ENCODE peak calls at places on chromosomes 12 and 14, in four cellular contexts. One of them, this sample, is unnamed.

GRCh38 chr12:81212996-81213696 is 135.3 kb downstream of the ACSS3 start:
- DNase-seq in AG09319: no peak
- DNase-seq in type B pancreatic cell: no peak
- DNase-seq in activated T-helper 9 cell treated with anti-CD3 and anti-CD28 coated beads, Interleukin-2, amount 50 U/mL, for 16 hours: no peak
- DNase-seq in this sample: no peak

GRCh38 chr12:53166837-53167236 is 13.7 kb upstream of the ZNF740 start:
- DNase-seq in activated T-helper 9 cell treated with anti-CD3 and anti-CD28 coated beads, Interleukin-2, amount 50 U/mL, for 16 hours: no peak
- DNase-seq in AG09319: no peak
- DNase-seq in type B pancreatic cell: no peak
- DNase-seq in this sample: no peak

GRCh38 chr12:53695148-53696138 is 19.6 kb upstream of the ATP5MC2 start:
- DNase-seq in AG09319: no peak
- DNase-seq in type B pancreatic cell: no peak
- DNase-seq in activated T-helper 9 cell treated with anti-CD3 and anti-CD28 coated beads, Interleukin-2, amount 50 U/mL, for 16 hours: peak; percentile 21
- DNase-seq in this sample: peak; percentile 86

GRCh38 chr12:70070494-70071007 is 172.7 kb upstream of the CNOT2 start:
- DNase-seq in type B pancreatic cell: no peak
- DNase-seq in activated T-helper 9 cell treated with anti-CD3 and anti-CD28 coated beads, Interleukin-2, amount 50 U/mL, for 16 hours: no peak
- DNase-seq in AG09319: no peak
- DNase-seq in this sample: no peak

GRCh38 chr14:33661071-33661470 is 289.8 kb downstream of the EGLN3 start:
- DNase-seq in type B pancreatic cell: no peak
- DNase-seq in activated T-helper 9 cell treated with anti-CD3 and anti-CD28 coated beads, Interleukin-2, amount 50 U/mL, for 16 hours: no peak
- DNase-seq in AG09319: no peak
- DNase-seq in this sample: no peak

GRCh38 chr12:121509339-121509738 is 71.5 kb downstream of the KDM2B start:
- DNase-seq in AG09319: no peak
- DNase-seq in type B pancreatic cell: no peak
- DNase-seq in activated T-helper 9 cell treated with anti-CD3 and anti-CD28 coated beads, Interleukin-2, amount 50 U/mL, for 16 hours: no peak
- DNase-seq in this sample: no peak

GRCh38 chr14:102008891-102009290 is 44.5 kb downstream of the DYNC1H1 start:
- DNase-seq in AG09319: no peak
- DNase-seq in activated T-helper 9 cell treated with anti-CD3 and anti-CD28 coated beads, Interleukin-2, amount 50 U/mL, for 16 hours: no peak
- DNase-seq in type B pancreatic cell: no peak
- DNase-seq in this sample: no peak

GRCh38 chr12:127083028-127083949 is 1183.7 kb upstream of the TMEM132C start:
- DNase-seq in activated T-helper 9 cell treated with anti-CD3 and anti-CD28 coated beads, Interleukin-2, amount 50 U/mL, for 16 hours: no peak
- DNase-seq in type B pancreatic cell: no peak
- DNase-seq in AG09319: peak; percentile 52
- DNase-seq in this sample: no peak

GRCh38 chr14:89304972-89305703 is 111.9 kb downstream of the FOXN3 start:
- DNase-seq in AG09319: no peak
- DNase-seq in activated T-helper 9 cell treated with anti-CD3 and anti-CD28 coated beads, Interleukin-2, amount 50 U/mL, for 16 hours: no peak
- DNase-seq in type B pancreatic cell: no peak
- DNase-seq in this sample: no peak

GRCh38 chr14:89212386-89213235 is 204.4 kb downstream of the FOXN3 start:
- DNase-seq in AG09319: no peak
- DNase-seq in activated T-helper 9 cell treated with anti-CD3 and anti-CD28 coated beads, Interleukin-2, amount 50 U/mL, for 16 hours: no peak
- DNase-seq in type B pancreatic cell: no peak
- DNase-seq in this sample: no peak

GRCh38 chr14:59511916-59512530 is 27.7 kb downstream of the JKAMP start:
- DNase-seq in type B pancreatic cell: no peak
- DNase-seq in AG09319: no peak
- DNase-seq in activated T-helper 9 cell treated with anti-CD3 and anti-CD28 coated beads, Interleukin-2, amount 50 U/mL, for 16 hours: no peak
- DNase-seq in this sample: peak; percentile 73

GRCh38 chr12:122895290-122895689 is 634 bp downstream of the VPS37B start:
- DNase-seq in activated T-helper 9 cell treated with anti-CD3 and anti-CD28 coated beads, Interleukin-2, amount 50 U/mL, for 16 hours: no peak
- DNase-seq in type B pancreatic cell: no peak
- DNase-seq in AG09319: no peak
- DNase-seq in this sample: no peak

GRCh38 chr12:51926718-51927117 is 19.4 kb downstream of the ACVRL1 start:
- DNase-seq in AG09319: no peak
- DNase-seq in type B pancreatic cell: no peak
- DNase-seq in activated T-helper 9 cell treated with anti-CD3 and anti-CD28 coated beads, Interleukin-2, amount 50 U/mL, for 16 hours: peak; percentile 16
- DNase-seq in this sample: no peak

GRCh38 chr14:24974591-24975374 is 75.2 kb downstream of the STXBP6 start:
- DNase-seq in AG09319: no peak
- DNase-seq in activated T-helper 9 cell treated with anti-CD3 and anti-CD28 coated beads, Interleukin-2, amount 50 U/mL, for 16 hours: no peak
- DNase-seq in type B pancreatic cell: no peak
- DNase-seq in this sample: no peak

GRCh38 chr12:132229926-132230325 is 85.7 kb downstream of the NOC4L start:
- DNase-seq in AG09319: no peak
- DNase-seq in type B pancreatic cell: no peak
- DNase-seq in activated T-helper 9 cell treated with anti-CD3 and anti-CD28 coated beads, Interleukin-2, amount 50 U/mL, for 16 hours: no peak
- DNase-seq in this sample: no peak

GRCh38 chr12:47602949-47603558 is 102.8 kb downstream of the RPAP3 start:
- DNase-seq in activated T-helper 9 cell treated with anti-CD3 and anti-CD28 coated beads, Interleukin-2, amount 50 U/mL, for 16 hours: no peak
- DNase-seq in AG09319: no peak
- DNase-seq in type B pancreatic cell: no peak
- DNase-seq in this sample: no peak

GRCh38 chr12:112261559-112261958 is 120.7 kb downstream of the HECTD4 start:
- DNase-seq in AG09319: no peak
- DNase-seq in activated T-helper 9 cell treated with anti-CD3 and anti-CD28 coated beads, Interleukin-2, amount 50 U/mL, for 16 hours: no peak
- DNase-seq in type B pancreatic cell: no peak
- DNase-seq in this sample: no peak

GRCh38 chr12:10759657-10760056 is 36.5 kb upstream of the YBX3 start:
- DNase-seq in type B pancreatic cell: no peak
- DNase-seq in activated T-helper 9 cell treated with anti-CD3 and anti-CD28 coated beads, Interleukin-2, amount 50 U/mL, for 16 hours: no peak
- DNase-seq in AG09319: no peak
- DNase-seq in this sample: no peak

GRCh38 chr12:42382013-42382696 is 56.2 kb downstream of the PPHLN1 start:
- DNase-seq in AG09319: no peak
- DNase-seq in activated T-helper 9 cell treated with anti-CD3 and anti-CD28 coated beads, Interleukin-2, amount 50 U/mL, for 16 hours: no peak
- DNase-seq in type B pancreatic cell: no peak
- DNase-seq in this sample: no peak